ENCODE peak calls at places on chromosomes 6 and 20, in nine cellular contexts. One of them, this sample, is unnamed.

GRCh38 chr6:47698342-47698787 is at the start of gene ADGRF4:
- DNase-seq in breast epithelium: no peak
- DNase-seq in HepG2: no peak
- DNase-seq in hepatic stellate cell: no peak
- DNase-seq in HEK293T: no peak
- DNase-seq in effector memory CD8-positive, alpha-beta T cell: no peak
- DNase-seq in stimulated activated CD8-positive, alpha-beta memory T cell treated with anti-CD3 and anti-CD28 coated beads, Interleukin-15, amount 100 ng/mL, for 24 hours: no peak
- DNase-seq in T1000: peak
- DNase-seq in upper lobe of right lung: no peak
- DNase-seq in this sample: no peak

GRCh38 chr6:162999575-163000285 is 272.0 kb downstream of the PACRG start:
- DNase-seq in breast epithelium: no peak
- DNase-seq in HepG2: no peak
- DNase-seq in hepatic stellate cell: no peak
- DNase-seq in stimulated activated CD8-positive, alpha-beta memory T cell treated with anti-CD3 and anti-CD28 coated beads, Interleukin-15, amount 100 ng/mL, for 24 hours: no peak
- DNase-seq in T1000: no peak
- DNase-seq in effector memory CD8-positive, alpha-beta T cell: no peak
- DNase-seq in upper lobe of right lung: no peak
- DNase-seq in HEK293T: no peak
- DNase-seq in this sample: no peak

GRCh38 chr20:58718121-58718563 is 25.5 kb downstream of the NPEPL1 start:
- DNase-seq in stimulated activated CD8-positive, alpha-beta memory T cell treated with anti-CD3 and anti-CD28 coated beads, Interleukin-15, amount 100 ng/mL, for 24 hours: no peak
- DNase-seq in upper lobe of right lung: no peak
- DNase-seq in hepatic stellate cell: peak
- DNase-seq in HEK293T: no peak
- DNase-seq in breast epithelium: peak
- DNase-seq in T1000: no peak
- DNase-seq in effector memory CD8-positive, alpha-beta T cell: no peak
- DNase-seq in HepG2: no peak
- DNase-seq in this sample: peak

GRCh38 chr6:12008366-12009179 is 3.5 kb upstream of the HIVEP1 start:
- DNase-seq in HepG2: peak
- DNase-seq in HEK293T: peak
- DNase-seq in hepatic stellate cell: peak
- DNase-seq in stimulated activated CD8-positive, alpha-beta memory T cell treated with anti-CD3 and anti-CD28 coated beads, Interleukin-15, amount 100 ng/mL, for 24 hours: peak
- DNase-seq in breast epithelium: peak
- DNase-seq in T1000: peak
- DNase-seq in effector memory CD8-positive, alpha-beta T cell: peak
- DNase-seq in upper lobe of right lung: peak
- DNase-seq in this sample: peak

GRCh38 chr20:46324960-46325703 is 16.8 kb upstream of the CDH22 start:
- DNase-seq in hepatic stellate cell: peak
- DNase-seq in upper lobe of right lung: no peak
- DNase-seq in HepG2: peak
- DNase-seq in effector memory CD8-positive, alpha-beta T cell: no peak
- DNase-seq in T1000: no peak
- DNase-seq in stimulated activated CD8-positive, alpha-beta memory T cell treated with anti-CD3 and anti-CD28 coated beads, Interleukin-15, amount 100 ng/mL, for 24 hours: no peak
- DNase-seq in breast epithelium: no peak
- DNase-seq in HEK293T: peak
- DNase-seq in this sample: no peak

GRCh38 chr20:10863337-10864060 is 189.7 kb upstream of the JAG1 start:
- DNase-seq in HEK293T: no peak
- DNase-seq in breast epithelium: no peak
- DNase-seq in T1000: no peak
- DNase-seq in HepG2: no peak
- DNase-seq in effector memory CD8-positive, alpha-beta T cell: no peak
- DNase-seq in hepatic stellate cell: peak
- DNase-seq in upper lobe of right lung: no peak
- DNase-seq in stimulated activated CD8-positive, alpha-beta memory T cell treated with anti-CD3 and anti-CD28 coated beads, Interleukin-15, amount 100 ng/mL, for 24 hours: no peak
- DNase-seq in this sample: no peak

GRCh38 chr20:5168582-5169396 is 42.0 kb downstream of the CDS2 start:
- DNase-seq in HEK293T: no peak
- DNase-seq in T1000: peak
- DNase-seq in hepatic stellate cell: peak
- DNase-seq in upper lobe of right lung: no peak
- DNase-seq in breast epithelium: no peak
- DNase-seq in HepG2: no peak
- DNase-seq in stimulated activated CD8-positive, alpha-beta memory T cell treated with anti-CD3 and anti-CD28 coated beads, Interleukin-15, amount 100 ng/mL, for 24 hours: no peak
- DNase-seq in effector memory CD8-positive, alpha-beta T cell: no peak
- DNase-seq in this sample: no peak

GRCh38 chr6:168179702-168180382 is 100.8 kb upstream of the FRMD1 start:
- DNase-seq in effector memory CD8-positive, alpha-beta T cell: no peak
- DNase-seq in upper lobe of right lung: no peak
- DNase-seq in T1000: no peak
- DNase-seq in HepG2: no peak
- DNase-seq in HEK293T: no peak
- DNase-seq in hepatic stellate cell: no peak
- DNase-seq in stimulated activated CD8-positive, alpha-beta memory T cell treated with anti-CD3 and anti-CD28 coated beads, Interleukin-15, amount 100 ng/mL, for 24 hours: no peak
- DNase-seq in breast epithelium: no peak
- DNase-seq in this sample: no peak

GRCh38 chr6:31558631-31559500 is 11.5 kb downstream of the NFKBIL1 start:
- DNase-seq in upper lobe of right lung: peak
- DNase-seq in stimulated activated CD8-positive, alpha-beta memory T cell treated with anti-CD3 and anti-CD28 coated beads, Interleukin-15, amount 100 ng/mL, for 24 hours: no peak
- DNase-seq in HepG2: no peak
- DNase-seq in breast epithelium: no peak
- DNase-seq in T1000: no peak
- DNase-seq in effector memory CD8-positive, alpha-beta T cell: peak
- DNase-seq in hepatic stellate cell: peak
- DNase-seq in HEK293T: no peak
- DNase-seq in this sample: no peak

GRCh38 chr6:31497595-31498476 is at the start of gene MICB:
- DNase-seq in hepatic stellate cell: peak
- DNase-seq in HepG2: peak
- DNase-seq in breast epithelium: peak
- DNase-seq in T1000: peak
- DNase-seq in HEK293T: peak
- DNase-seq in upper lobe of right lung: peak
- DNase-seq in stimulated activated CD8-positive, alpha-beta memory T cell treated with anti-CD3 and anti-CD28 coated beads, Interleukin-15, amount 100 ng/mL, for 24 hours: peak
- DNase-seq in effector memory CD8-positive, alpha-beta T cell: peak
- DNase-seq in this sample: peak

GRCh38 chr6:19838442-19839236 is 1.5 kb downstream of the ID4 start:
- DNase-seq in breast epithelium: peak
- DNase-seq in HEK293T: peak
- DNase-seq in stimulated activated CD8-positive, alpha-beta memory T cell treated with anti-CD3 and anti-CD28 coated beads, Interleukin-15, amount 100 ng/mL, for 24 hours: no peak
- DNase-seq in hepatic stellate cell: peak
- DNase-seq in upper lobe of right lung: peak
- DNase-seq in HepG2: peak
- DNase-seq in T1000: no peak
- DNase-seq in effector memory CD8-positive, alpha-beta T cell: no peak
- DNase-seq in this sample: no peak

GRCh38 chr6:53579338-53579737 is 34.4 kb upstream of the GCLC start:
- DNase-seq in hepatic stellate cell: no peak
- DNase-seq in breast epithelium: no peak
- DNase-seq in upper lobe of right lung: no peak
- DNase-seq in effector memory CD8-positive, alpha-beta T cell: no peak
- DNase-seq in T1000: no peak
- DNase-seq in stimulated activated CD8-positive, alpha-beta memory T cell treated with anti-CD3 and anti-CD28 coated beads, Interleukin-15, amount 100 ng/mL, for 24 hours: no peak
- DNase-seq in HEK293T: no peak
- DNase-seq in HepG2: no peak
- DNase-seq in this sample: no peak

GRCh38 chr6:100892116-100892515 is 11.0 kb upstream of the ASCC3 start:
- DNase-seq in stimulated activated CD8-positive, alpha-beta memory T cell treated with anti-CD3 and anti-CD28 coated beads, Interleukin-15, amount 100 ng/mL, for 24 hours: no peak
- DNase-seq in T1000: no peak
- DNase-seq in hepatic stellate cell: no peak
- DNase-seq in HEK293T: no peak
- DNase-seq in effector memory CD8-positive, alpha-beta T cell: no peak
- DNase-seq in upper lobe of right lung: no peak
- DNase-seq in HepG2: no peak
- DNase-seq in breast epithelium: no peak
- DNase-seq in this sample: no peak

GRCh38 chr6:105993769-105994521 is 92.2 kb upstream of the PRDM1 start:
- DNase-seq in HEK293T: peak
- DNase-seq in upper lobe of right lung: peak
- DNase-seq in stimulated activated CD8-positive, alpha-beta memory T cell treated with anti-CD3 and anti-CD28 coated beads, Interleukin-15, amount 100 ng/mL, for 24 hours: no peak
- DNase-seq in HepG2: no peak
- DNase-seq in T1000: no peak
- DNase-seq in hepatic stellate cell: peak
- DNase-seq in effector memory CD8-positive, alpha-beta T cell: peak
- DNase-seq in breast epithelium: no peak
- DNase-seq in this sample: peak

GRCh38 chr6:13916230-13916944 is 8.4 kb upstream of the RNF182 start:
- DNase-seq in effector memory CD8-positive, alpha-beta T cell: no peak
- DNase-seq in HEK293T: no peak
- DNase-seq in HepG2: no peak
- DNase-seq in stimulated activated CD8-positive, alpha-beta memory T cell treated with anti-CD3 and anti-CD28 coated beads, Interleukin-15, amount 100 ng/mL, for 24 hours: no peak
- DNase-seq in breast epithelium: no peak
- DNase-seq in T1000: no peak
- DNase-seq in hepatic stellate cell: no peak
- DNase-seq in upper lobe of right lung: no peak
- DNase-seq in this sample: no peak

GRCh38 chr20:48556956-48557355 is 270.8 kb downstream of the PREX1 start:
- DNase-seq in HepG2: no peak
- DNase-seq in stimulated activated CD8-positive, alpha-beta memory T cell treated with anti-CD3 and anti-CD28 coated beads, Interleukin-15, amount 100 ng/mL, for 24 hours: no peak
- DNase-seq in breast epithelium: no peak
- DNase-seq in hepatic stellate cell: no peak
- DNase-seq in T1000: no peak
- DNase-seq in HEK293T: no peak
- DNase-seq in upper lobe of right lung: no peak
- DNase-seq in effector memory CD8-positive, alpha-beta T cell: no peak
- DNase-seq in this sample: no peak

GRCh38 chr6:151757506-151757955 is 50.0 kb upstream of the ESR1 start:
- DNase-seq in breast epithelium: no peak
- DNase-seq in HEK293T: no peak
- DNase-seq in effector memory CD8-positive, alpha-beta T cell: no peak
- DNase-seq in stimulated activated CD8-positive, alpha-beta memory T cell treated with anti-CD3 and anti-CD28 coated beads, Interleukin-15, amount 100 ng/mL, for 24 hours: no peak
- DNase-seq in hepatic stellate cell: no peak
- DNase-seq in upper lobe of right lung: no peak
- DNase-seq in HepG2: peak
- DNase-seq in T1000: no peak
- DNase-seq in this sample: peak

GRCh38 chr20:64068381-64069208 is 5.6 kb downstream of the TCEA2 start:
- DNase-seq in breast epithelium: no peak
- DNase-seq in effector memory CD8-positive, alpha-beta T cell: no peak
- DNase-seq in T1000: no peak
- DNase-seq in stimulated activated CD8-positive, alpha-beta memory T cell treated with anti-CD3 and anti-CD28 coated beads, Interleukin-15, amount 100 ng/mL, for 24 hours: no peak
- DNase-seq in HepG2: no peak
- DNase-seq in upper lobe of right lung: no peak
- DNase-seq in HEK293T: no peak
- DNase-seq in hepatic stellate cell: no peak
- DNase-seq in this sample: no peak

GRCh38 chr6:37638414-37639079 is 59.1 kb downstream of the MDGA1 start:
- DNase-seq in upper lobe of right lung: no peak
- DNase-seq in hepatic stellate cell: no peak
- DNase-seq in breast epithelium: no peak
- DNase-seq in stimulated activated CD8-positive, alpha-beta memory T cell treated with anti-CD3 and anti-CD28 coated beads, Interleukin-15, amount 100 ng/mL, for 24 hours: no peak
- DNase-seq in effector memory CD8-positive, alpha-beta T cell: no peak
- DNase-seq in T1000: no peak
- DNase-seq in HEK293T: no peak
- DNase-seq in HepG2: peak
- DNase-seq in this sample: no peak

GRCh38 chr6:43222418-43223059 is 6.7 kb downstream of the DNPH1 start:
- DNase-seq in upper lobe of right lung: no peak
- DNase-seq in stimulated activated CD8-positive, alpha-beta memory T cell treated with anti-CD3 and anti-CD28 coated beads, Interleukin-15, amount 100 ng/mL, for 24 hours: no peak
- DNase-seq in T1000: no peak
- DNase-seq in HEK293T: no peak
- DNase-seq in HepG2: no peak
- DNase-seq in hepatic stellate cell: no peak
- DNase-seq in breast epithelium: peak
- DNase-seq in effector memory CD8-positive, alpha-beta T cell: no peak
- DNase-seq in this sample: no peak

GRCh38 chr6:150128425-150128824 is 14.4 kb upstream of the PPP1R14C start:
- DNase-seq in hepatic stellate cell: no peak
- DNase-seq in T1000: no peak
- DNase-seq in upper lobe of right lung: no peak
- DNase-seq in stimulated activated CD8-positive, alpha-beta memory T cell treated with anti-CD3 and anti-CD28 coated beads, Interleukin-15, amount 100 ng/mL, for 24 hours: no peak
- DNase-seq in breast epithelium: no peak
- DNase-seq in HEK293T: no peak
- DNase-seq in HepG2: no peak
- DNase-seq in effector memory CD8-positive, alpha-beta T cell: no peak
- DNase-seq in this sample: no peak

GRCh38 chr20:62235001-62235776 is 3.1 kb upstream of the OSBPL2 start:
- DNase-seq in stimulated activated CD8-positive, alpha-beta memory T cell treated with anti-CD3 and anti-CD28 coated beads, Interleukin-15, amount 100 ng/mL, for 24 hours: no peak
- DNase-seq in T1000: no peak
- DNase-seq in effector memory CD8-positive, alpha-beta T cell: no peak
- DNase-seq in HEK293T: no peak
- DNase-seq in upper lobe of right lung: no peak
- DNase-seq in HepG2: no peak
- DNase-seq in breast epithelium: no peak
- DNase-seq in hepatic stellate cell: no peak
- DNase-seq in this sample: no peak

GRCh38 chr20:63494420-63495166 is 4.3 kb downstream of the EEF1A2 start:
- DNase-seq in effector memory CD8-positive, alpha-beta T cell: no peak
- DNase-seq in HEK293T: no peak
- DNase-seq in HepG2: no peak
- DNase-seq in stimulated activated CD8-positive, alpha-beta memory T cell treated with anti-CD3 and anti-CD28 coated beads, Interleukin-15, amount 100 ng/mL, for 24 hours: no peak
- DNase-seq in upper lobe of right lung: no peak
- DNase-seq in T1000: no peak
- DNase-seq in breast epithelium: no peak
- DNase-seq in hepatic stellate cell: no peak
- DNase-seq in this sample: no peak

GRCh38 chr6:25835442-25836283 is 3.8 kb upstream of the SLC17A1 start:
- DNase-seq in HepG2: peak
- DNase-seq in upper lobe of right lung: no peak
- DNase-seq in effector memory CD8-positive, alpha-beta T cell: no peak
- DNase-seq in T1000: no peak
- DNase-seq in hepatic stellate cell: no peak
- DNase-seq in breast epithelium: no peak
- DNase-seq in stimulated activated CD8-positive, alpha-beta memory T cell treated with anti-CD3 and anti-CD28 coated beads, Interleukin-15, amount 100 ng/mL, for 24 hours: no peak
- DNase-seq in HEK293T: no peak
- DNase-seq in this sample: no peak

GRCh38 chr20:10065154-10065833 is 30.5 kb downstream of the ANKEF1 start:
- DNase-seq in T1000: no peak
- DNase-seq in HEK293T: no peak
- DNase-seq in HepG2: no peak
- DNase-seq in stimulated activated CD8-positive, alpha-beta memory T cell treated with anti-CD3 and anti-CD28 coated beads, Interleukin-15, amount 100 ng/mL, for 24 hours: no peak
- DNase-seq in effector memory CD8-positive, alpha-beta T cell: no peak
- DNase-seq in hepatic stellate cell: no peak
- DNase-seq in breast epithelium: no peak
- DNase-seq in upper lobe of right lung: no peak
- DNase-seq in this sample: no peak

GRCh38 chr20:25057234-25058050 is 497 bp downstream of the ACSS1 start:
- DNase-seq in HEK293T: peak
- DNase-seq in hepatic stellate cell: peak
- DNase-seq in stimulated activated CD8-positive, alpha-beta memory T cell treated with anti-CD3 and anti-CD28 coated beads, Interleukin-15, amount 100 ng/mL, for 24 hours: peak
- DNase-seq in T1000: no peak
- DNase-seq in breast epithelium: peak
- DNase-seq in HepG2: no peak
- DNase-seq in effector memory CD8-positive, alpha-beta T cell: peak
- DNase-seq in upper lobe of right lung: peak
- DNase-seq in this sample: peak

GRCh38 chr6:166935353-166935752 is 21.0 kb downstream of the RNASET2 start:
- DNase-seq in stimulated activated CD8-positive, alpha-beta memory T cell treated with anti-CD3 and anti-CD28 coated beads, Interleukin-15, amount 100 ng/mL, for 24 hours: no peak
- DNase-seq in hepatic stellate cell: no peak
- DNase-seq in HepG2: no peak
- DNase-seq in upper lobe of right lung: no peak
- DNase-seq in HEK293T: no peak
- DNase-seq in breast epithelium: no peak
- DNase-seq in effector memory CD8-positive, alpha-beta T cell: no peak
- DNase-seq in T1000: no peak
- DNase-seq in this sample: no peak

GRCh38 chr6:10485406-10485805 is 35.7 kb upstream of the GCNT2 start:
- DNase-seq in HepG2: no peak
- DNase-seq in breast epithelium: no peak
- DNase-seq in HEK293T: no peak
- DNase-seq in effector memory CD8-positive, alpha-beta T cell: no peak
- DNase-seq in hepatic stellate cell: no peak
- DNase-seq in T1000: no peak
- DNase-seq in upper lobe of right lung: no peak
- DNase-seq in stimulated activated CD8-positive, alpha-beta memory T cell treated with anti-CD3 and anti-CD28 coated beads, Interleukin-15, amount 100 ng/mL, for 24 hours: no peak
- DNase-seq in this sample: no peak

GRCh38 chr20:24497851-24498250 is 28.4 kb downstream of the SYNDIG1 start:
- DNase-seq in stimulated activated CD8-positive, alpha-beta memory T cell treated with anti-CD3 and anti-CD28 coated beads, Interleukin-15, amount 100 ng/mL, for 24 hours: no peak
- DNase-seq in breast epithelium: no peak
- DNase-seq in hepatic stellate cell: no peak
- DNase-seq in HEK293T: no peak
- DNase-seq in effector memory CD8-positive, alpha-beta T cell: no peak
- DNase-seq in T1000: no peak
- DNase-seq in HepG2: peak
- DNase-seq in upper lobe of right lung: no peak
- DNase-seq in this sample: no peak

GRCh38 chr6:5529733-5530132 is 268.4 kb downstream of the FARS2 start:
- DNase-seq in T1000: no peak
- DNase-seq in breast epithelium: no peak
- DNase-seq in stimulated activated CD8-positive, alpha-beta memory T cell treated with anti-CD3 and anti-CD28 coated beads, Interleukin-15, amount 100 ng/mL, for 24 hours: no peak
- DNase-seq in HepG2: no peak
- DNase-seq in effector memory CD8-positive, alpha-beta T cell: no peak
- DNase-seq in upper lobe of right lung: no peak
- DNase-seq in hepatic stellate cell: no peak
- DNase-seq in HEK293T: no peak
- DNase-seq in this sample: no peak

GRCh38 chr6:126540161-126540560 is 200.2 kb downstream of the CENPW start:
- DNase-seq in HepG2: no peak
- DNase-seq in stimulated activated CD8-positive, alpha-beta memory T cell treated with anti-CD3 and anti-CD28 coated beads, Interleukin-15, amount 100 ng/mL, for 24 hours: no peak
- DNase-seq in hepatic stellate cell: no peak
- DNase-seq in effector memory CD8-positive, alpha-beta T cell: no peak
- DNase-seq in upper lobe of right lung: no peak
- DNase-seq in breast epithelium: no peak
- DNase-seq in HEK293T: no peak
- DNase-seq in T1000: no peak
- DNase-seq in this sample: no peak

This sample was measured in activated T-helper 2 cell treated with anti-CD3 and anti-CD28 coated beads, Interferon-gamma antibody, Interleukin-2, Interleukin-4, amounts not matched to agents 10 μg/mL and 5 μg/mL and 100 μg/mL, durations not matched to agents 14 hours and 24 hours and 36 hours.